ENCODE peak calls at places on chromosomes 12 and 14, in seven cellular contexts. One of them, this sample, is unnamed.

GRCh38 chr12:21773263-21773741 is 1.2 kb downstream of the KCNJ8 start:
- DNase-seq in left ventricle myocardium inferior: peak; percentile 70
- DNase-seq in neuronal stem cell: no peak
- DNase-seq in pancreas: peak; percentile 77
- DNase-seq in tibial nerve: peak; percentile 25
- DNase-seq in sigmoid colon: peak; percentile 83
- DNase-seq in HCT116: peak; percentile 3
- DNase-seq in this sample: peak; percentile 46

GRCh38 chr12:132560421-132560830 is 50.0 kb downstream of the LRCOL1 start:
- DNase-seq in left ventricle myocardium inferior: no peak
- DNase-seq in HCT116: no peak
- DNase-seq in neuronal stem cell: no peak
- DNase-seq in sigmoid colon: no peak
- DNase-seq in tibial nerve: no peak
- DNase-seq in pancreas: peak; percentile 77
- DNase-seq in this sample: no peak

GRCh38 chr12:12384601-12385321 is 27.9 kb downstream of the BORCS5 start:
- DNase-seq in sigmoid colon: no peak
- DNase-seq in left ventricle myocardium inferior: no peak
- DNase-seq in HCT116: no peak
- DNase-seq in neuronal stem cell: no peak
- DNase-seq in tibial nerve: no peak
- DNase-seq in pancreas: no peak
- DNase-seq in this sample: no peak

GRCh38 chr12:65616022-65616421 is 208.3 kb upstream of the HMGA2 start:
- DNase-seq in sigmoid colon: no peak
- DNase-seq in tibial nerve: no peak
- DNase-seq in neuronal stem cell: no peak
- DNase-seq in pancreas: no peak
- DNase-seq in HCT116: no peak
- DNase-seq in left ventricle myocardium inferior: no peak
- DNase-seq in this sample: no peak

GRCh38 chr14:89681086-89682018 is 264.3 kb upstream of the FOXN3 start:
- DNase-seq in pancreas: no peak
- DNase-seq in sigmoid colon: no peak
- DNase-seq in left ventricle myocardium inferior: no peak
- DNase-seq in tibial nerve: no peak
- DNase-seq in neuronal stem cell: no peak
- DNase-seq in HCT116: no peak
- DNase-seq in this sample: no peak

GRCh38 chr12:113242018-113242418 is 20.8 kb downstream of the TPCN1 start:
- DNase-seq in pancreas: no peak
- DNase-seq in sigmoid colon: no peak
- DNase-seq in left ventricle myocardium inferior: no peak
- DNase-seq in HCT116: no peak
- DNase-seq in tibial nerve: no peak
- DNase-seq in neuronal stem cell: no peak
- DNase-seq in this sample: peak; percentile 79

GRCh38 chr12:109883429-109883828 is 3.1 kb upstream of the GLTP start:
- DNase-seq in neuronal stem cell: no peak
- DNase-seq in HCT116: no peak
- DNase-seq in tibial nerve: no peak
- DNase-seq in sigmoid colon: no peak
- DNase-seq in pancreas: no peak
- DNase-seq in left ventricle myocardium inferior: no peak
- DNase-seq in this sample: no peak

GRCh38 chr12:82504411-82504810 is 146.1 kb downstream of the METTL25 start:
- DNase-seq in neuronal stem cell: no peak
- DNase-seq in tibial nerve: no peak
- DNase-seq in sigmoid colon: no peak
- DNase-seq in left ventricle myocardium inferior: no peak
- DNase-seq in pancreas: no peak
- DNase-seq in HCT116: no peak
- DNase-seq in this sample: no peak

GRCh38 chr14:99751539-99752485 is 41.4 kb upstream of the EML1 start:
- DNase-seq in left ventricle myocardium inferior: peak; percentile 11
- DNase-seq in sigmoid colon: no peak
- DNase-seq in neuronal stem cell: no peak
- DNase-seq in tibial nerve: no peak
- DNase-seq in pancreas: no peak
- DNase-seq in HCT116: no peak
- DNase-seq in this sample: no peak

GRCh38 chr14:59919582-59920377 is at the start of gene LRRC9:
- DNase-seq in sigmoid colon: no peak
- DNase-seq in HCT116: no peak
- DNase-seq in left ventricle myocardium inferior: peak; percentile 12
- DNase-seq in tibial nerve: no peak
- DNase-seq in neuronal stem cell: peak; percentile 87
- DNase-seq in pancreas: peak; percentile 69
- DNase-seq in this sample: peak; percentile 53

GRCh38 chr12:106115450-106115849 is 23.3 kb downstream of the NUAK1 start:
- DNase-seq in tibial nerve: no peak
- DNase-seq in pancreas: no peak
- DNase-seq in neuronal stem cell: no peak
- DNase-seq in sigmoid colon: no peak
- DNase-seq in HCT116: no peak
- DNase-seq in left ventricle myocardium inferior: no peak
- DNase-seq in this sample: no peak

GRCh38 chr14:32560213-32560857 is 231.2 kb downstream of the AKAP6 start:
- DNase-seq in sigmoid colon: peak; percentile 69
- DNase-seq in left ventricle myocardium inferior: no peak
- DNase-seq in HCT116: peak; percentile 54
- DNase-seq in pancreas: no peak
- DNase-seq in neuronal stem cell: peak; percentile 59
- DNase-seq in tibial nerve: peak; percentile 66
- DNase-seq in this sample: peak; percentile 44

GRCh38 chr12:21827135-21827534 is 52.6 kb upstream of the KCNJ8 start:
- DNase-seq in pancreas: no peak
- DNase-seq in left ventricle myocardium inferior: no peak
- DNase-seq in neuronal stem cell: no peak
- DNase-seq in HCT116: no peak
- DNase-seq in tibial nerve: no peak
- DNase-seq in sigmoid colon: no peak
- DNase-seq in this sample: no peak

GRCh38 chr14:104239185-104239775 is 100.9 kb downstream of the KIF26A start:
- DNase-seq in tibial nerve: no peak
- DNase-seq in pancreas: no peak
- DNase-seq in HCT116: no peak
- DNase-seq in neuronal stem cell: no peak
- DNase-seq in sigmoid colon: peak; percentile 47
- DNase-seq in left ventricle myocardium inferior: no peak
- DNase-seq in this sample: no peak

GRCh38 chr12:56932867-56933266 is 1.3 kb downstream of the SDR9C7 start:
- DNase-seq in left ventricle myocardium inferior: peak; percentile 35
- DNase-seq in tibial nerve: no peak
- DNase-seq in neuronal stem cell: no peak
- DNase-seq in pancreas: no peak
- DNase-seq in HCT116: no peak
- DNase-seq in sigmoid colon: no peak
- DNase-seq in this sample: no peak

GRCh38 chr14:40847496-40847895 is 759.2 kb upstream of the LRFN5 start:
- DNase-seq in tibial nerve: no peak
- DNase-seq in left ventricle myocardium inferior: no peak
- DNase-seq in HCT116: no peak
- DNase-seq in neuronal stem cell: no peak
- DNase-seq in pancreas: no peak
- DNase-seq in sigmoid colon: no peak
- DNase-seq in this sample: no peak

GRCh38 chr14:101587403-101587998 is 26.2 kb downstream of the DIO3 start:
- DNase-seq in tibial nerve: no peak
- DNase-seq in left ventricle myocardium inferior: peak; percentile 9
- DNase-seq in sigmoid colon: no peak
- DNase-seq in neuronal stem cell: no peak
- DNase-seq in HCT116: no peak
- DNase-seq in pancreas: peak; percentile 44
- DNase-seq in this sample: no peak

GRCh38 chr14:56205906-56206305 is 87.7 kb downstream of the PELI2 start:
- DNase-seq in tibial nerve: no peak
- DNase-seq in left ventricle myocardium inferior: no peak
- DNase-seq in sigmoid colon: no peak
- DNase-seq in neuronal stem cell: no peak
- DNase-seq in pancreas: no peak
- DNase-seq in HCT116: no peak
- DNase-seq in this sample: no peak

GRCh38 chr14:75566321-75566720 is 12.1 kb upstream of the FLVCR2 start:
- DNase-seq in tibial nerve: no peak
- DNase-seq in pancreas: no peak
- DNase-seq in left ventricle myocardium inferior: no peak
- DNase-seq in neuronal stem cell: no peak
- DNase-seq in sigmoid colon: no peak
- DNase-seq in HCT116: no peak
- DNase-seq in this sample: no peak

GRCh38 chr14:58638231-58639205 is 756 bp downstream of the DACT1 start:
- DNase-seq in left ventricle myocardium inferior: peak; percentile 24
- DNase-seq in pancreas: no peak
- DNase-seq in sigmoid colon: peak; percentile 66
- DNase-seq in neuronal stem cell: peak; percentile 33
- DNase-seq in tibial nerve: no peak
- DNase-seq in HCT116: no peak
- DNase-seq in this sample: no peak

GRCh38 chr14:40252817-40253447 is 820.7 kb upstream of the FBXO33 start:
- DNase-seq in pancreas: no peak
- DNase-seq in left ventricle myocardium inferior: no peak
- DNase-seq in sigmoid colon: no peak
- DNase-seq in neuronal stem cell: no peak
- DNase-seq in HCT116: peak; percentile 7
- DNase-seq in tibial nerve: no peak
- DNase-seq in this sample: no peak

GRCh38 chr12:132658149-132658905 is 28.8 kb downstream of the POLE start:
- DNase-seq in HCT116: no peak
- DNase-seq in tibial nerve: no peak
- DNase-seq in neuronal stem cell: no peak
- DNase-seq in left ventricle myocardium inferior: no peak
- DNase-seq in pancreas: no peak
- DNase-seq in sigmoid colon: peak; percentile 12
- DNase-seq in this sample: no peak

GRCh38 chr12:51953011-51953568 is 1.6 kb downstream of the ACVR1B start:
- DNase-seq in left ventricle myocardium inferior: no peak
- DNase-seq in HCT116: no peak
- DNase-seq in sigmoid colon: no peak
- DNase-seq in neuronal stem cell: no peak
- DNase-seq in tibial nerve: no peak
- DNase-seq in pancreas: no peak
- DNase-seq in this sample: no peak

GRCh38 chr14:73461478-73462077 is 3.2 kb upstream of the NUMB start:
- DNase-seq in tibial nerve: no peak
- DNase-seq in neuronal stem cell: no peak
- DNase-seq in HCT116: no peak
- DNase-seq in pancreas: no peak
- DNase-seq in left ventricle myocardium inferior: no peak
- DNase-seq in sigmoid colon: no peak
- DNase-seq in this sample: peak; percentile 13

GRCh38 chr12:80064951-80065350 is 34.4 kb upstream of the OTOGL start:
- DNase-seq in tibial nerve: no peak
- DNase-seq in HCT116: no peak
- DNase-seq in sigmoid colon: no peak
- DNase-seq in pancreas: no peak
- DNase-seq in left ventricle myocardium inferior: no peak
- DNase-seq in neuronal stem cell: no peak
- DNase-seq in this sample: no peak

DNA sequence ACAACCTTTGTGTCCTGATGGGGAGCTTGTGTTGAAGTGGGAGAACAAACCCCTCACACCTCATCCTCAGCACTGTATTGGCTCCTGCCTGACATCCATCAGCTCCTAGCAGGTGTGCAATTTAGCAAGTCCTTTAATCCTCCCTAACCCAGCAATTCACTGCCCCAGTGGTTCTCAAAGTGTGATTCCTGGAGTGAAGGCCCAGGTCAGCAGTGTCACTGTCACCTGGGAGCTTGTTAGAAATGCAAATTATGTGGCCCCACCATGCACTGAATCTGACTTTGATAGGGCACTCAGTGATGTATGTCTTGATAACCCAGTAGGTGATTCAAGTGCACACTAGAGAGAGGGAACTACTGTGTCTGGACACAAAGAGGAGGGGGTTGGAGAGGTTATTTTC is 133.6 kb downstream of the FGD4 start:
- DNase-seq in sigmoid colon: no peak
- DNase-seq in pancreas: no peak
- DNase-seq in left ventricle myocardium inferior: no peak
- DNase-seq in tibial nerve: no peak
- DNase-seq in neuronal stem cell: no peak
- DNase-seq in HCT116: no peak
- DNase-seq in this sample: no peak
- H3K27ac ChIP-seq in sigmoid colon: no peak overlapping the region
- H3K27ac ChIP-seq in pancreas: no peak overlapping the region
- H3K27ac ChIP-seq in left ventricle myocardium inferior: peak overlapping the region; percentile 84
- H3K27ac ChIP-seq in tibial nerve: peak overlapping the region; percentile 69
- H3K27ac ChIP-seq in neuronal stem cell: no peak overlapping the region
- H3K27ac ChIP-seq in HCT116: no peak overlapping the region
- H3K27ac ChIP-seq in this sample: no peak overlapping the region

GRCh38 chr12:6569312-6569711 is 1.2 kb upstream of the NOP2 start:
- DNase-seq in sigmoid colon: no peak
- DNase-seq in left ventricle myocardium inferior: no peak
- DNase-seq in neuronal stem cell: no peak
- DNase-seq in tibial nerve: no peak
- DNase-seq in HCT116: no peak
- DNase-seq in pancreas: no peak
- DNase-seq in this sample: no peak
- H3K36me3 ChIP-seq in sigmoid colon: peaks cover 40% of the 10 kb centered on the region
- H3K36me3 ChIP-seq in left ventricle myocardium inferior: peaks cover 71% of the 10 kb centered on the region
- H3K36me3 ChIP-seq in neuronal stem cell: peaks cover 34% of the 10 kb centered on the region
- H3K36me3 ChIP-seq in tibial nerve: peaks cover 12% of the 10 kb centered on the region
- H3K36me3 ChIP-seq in HCT116: peaks cover 67% of the 10 kb centered on the region
- H3K36me3 ChIP-seq in pancreas: peaks cover 6% of the 10 kb centered on the region
- H3K36me3 ChIP-seq in this sample: peaks cover 33% of the 10 kb centered on the region

GRCh38 chr12:104485651-104486341 is 29.0 kb downstream of the CHST11 start:
- DNase-seq in pancreas: no peak
- DNase-seq in tibial nerve: no peak
- DNase-seq in neuronal stem cell: no peak
- DNase-seq in HCT116: no peak
- DNase-seq in left ventricle myocardium inferior: no peak
- DNase-seq in sigmoid colon: no peak
- DNase-seq in this sample: no peak
- H3K4me1 ChIP-seq in pancreas: no peaks in the 10 kb centered on the region
- H3K4me1 ChIP-seq in tibial nerve: peaks cover 13% of the 10 kb centered on the region
- H3K4me1 ChIP-seq in neuronal stem cell: peaks cover 4% of the 10 kb centered on the region
- H3K4me1 ChIP-seq in HCT116: peaks cover 4% of the 10 kb centered on the region
- H3K4me1 ChIP-seq in left ventricle myocardium inferior: peaks cover 26% of the 10 kb centered on the region
- H3K4me1 ChIP-seq in sigmoid colon: peaks cover 21% of the 10 kb centered on the region
- H3K4me1 ChIP-seq in this sample: no peaks in the 10 kb centered on the region

GRCh38 chr14:70811578-70811977 is 2.3 kb upstream of the MAP3K9 start:
- DNase-seq in left ventricle myocardium inferior: no peak
- DNase-seq in tibial nerve: no peak
- DNase-seq in sigmoid colon: no peak
- DNase-seq in HCT116: no peak
- DNase-seq in pancreas: no peak
- DNase-seq in neuronal stem cell: no peak
- DNase-seq in this sample: no peak

GRCh38 chr14:70812124-70812818 is 3.0 kb upstream of the MAP3K9 start:
- DNase-seq in HCT116: no peak
- DNase-seq in left ventricle myocardium inferior: no peak
- DNase-seq in pancreas: no peak
- DNase-seq in sigmoid colon: no peak
- DNase-seq in neuronal stem cell: no peak
- DNase-seq in tibial nerve: no peak
- DNase-seq in this sample: peak; percentile 53

GRCh38 chr14:70821581-70821915 is 12.2 kb upstream of the MAP3K9 start:
- DNase-seq in sigmoid colon: no peak
- DNase-seq in HCT116: no peak
- DNase-seq in tibial nerve: no peak
- DNase-seq in pancreas: no peak
- DNase-seq in neuronal stem cell: no peak
- DNase-seq in left ventricle myocardium inferior: no peak
- DNase-seq in this sample: no peak

GRCh38 chr14:70814466-70814865 is 5.2 kb upstream of the MAP3K9 start:
- DNase-seq in neuronal stem cell: no peak
- DNase-seq in sigmoid colon: no peak
- DNase-seq in HCT116: no peak
- DNase-seq in pancreas: no peak
- DNase-seq in left ventricle myocardium inferior: no peak
- DNase-seq in tibial nerve: no peak
- DNase-seq in this sample: no peak

GRCh38 chr14:70816525-70816924 is 7.2 kb upstream of the MAP3K9 start:
- DNase-seq in tibial nerve: no peak
- DNase-seq in HCT116: no peak
- DNase-seq in left ventricle myocardium inferior: no peak
- DNase-seq in neuronal stem cell: peak; percentile 31
- DNase-seq in pancreas: no peak
- DNase-seq in sigmoid colon: no peak
- DNase-seq in this sample: no peak
- H3K27ac ChIP-seq in tibial nerve: no peak overlapping the region
- H3K27ac ChIP-seq in HCT116: no peak overlapping the region
- H3K27ac ChIP-seq in left ventricle myocardium inferior: no peak overlapping the region
- H3K27ac ChIP-seq in neuronal stem cell: no peak overlapping the region
- H3K27ac ChIP-seq in pancreas: no peak overlapping the region
- H3K27ac ChIP-seq in sigmoid colon: no peak overlapping the region
- H3K27ac ChIP-seq in this sample: no peak overlapping the region

This sample was measured in lung.